ENCODE peak calls at places on chromosomes 12 and 14, in four cellular contexts. One of them, this sample, is unnamed.

GRCh38 chr12:5588231-5588995 is 156.5 kb downstream of the NTF3 start:
- DNase-seq in foreskin fibroblast: peak; percentile 19
- DNase-seq in omental fat pad: no peak
- DNase-seq in stimulated activated CD4-positive, alpha-beta T cell treated with anti-CD3 and anti-CD28 coated beads, Interleukin-2, amount 100 ng/mL, for 48 hours: no peak
- DNase-seq in this sample: no peak

GRCh38 chr12:113439606-113440030 is 17.4 kb downstream of the SDSL start:
- DNase-seq in stimulated activated CD4-positive, alpha-beta T cell treated with anti-CD3 and anti-CD28 coated beads, Interleukin-2, amount 100 ng/mL, for 48 hours: no peak
- DNase-seq in omental fat pad: no peak
- DNase-seq in foreskin fibroblast: no peak
- DNase-seq in this sample: peak; percentile 48

GRCh38 chr12:138898-139534 is 72.4 kb downstream of the IQSEC3 start:
- DNase-seq in foreskin fibroblast: no peak
- DNase-seq in omental fat pad: no peak
- DNase-seq in stimulated activated CD4-positive, alpha-beta T cell treated with anti-CD3 and anti-CD28 coated beads, Interleukin-2, amount 100 ng/mL, for 48 hours: peak; percentile 33
- DNase-seq in this sample: no peak

GRCh38 chr12:91394903-91395302 is 212.3 kb upstream of the DCN start:
- DNase-seq in omental fat pad: no peak
- DNase-seq in foreskin fibroblast: no peak
- DNase-seq in stimulated activated CD4-positive, alpha-beta T cell treated with anti-CD3 and anti-CD28 coated beads, Interleukin-2, amount 100 ng/mL, for 48 hours: no peak
- DNase-seq in this sample: peak; percentile 31

GRCh38 chr12:124126950-124127349 is 153.9 kb downstream of the ZNF664 start:
- DNase-seq in foreskin fibroblast: no peak
- DNase-seq in stimulated activated CD4-positive, alpha-beta T cell treated with anti-CD3 and anti-CD28 coated beads, Interleukin-2, amount 100 ng/mL, for 48 hours: no peak
- DNase-seq in omental fat pad: no peak
- DNase-seq in this sample: no peak

GRCh38 chr14:75831455-75831854 is 150.3 kb downstream of the TGFB3 start:
- DNase-seq in foreskin fibroblast: peak; percentile 72
- DNase-seq in stimulated activated CD4-positive, alpha-beta T cell treated with anti-CD3 and anti-CD28 coated beads, Interleukin-2, amount 100 ng/mL, for 48 hours: peak; percentile 19
- DNase-seq in omental fat pad: no peak
- DNase-seq in this sample: peak; percentile 78

GRCh38 chr14:105748204-105748578 is 221.8 kb downstream of the TMEM121 start:
- DNase-seq in omental fat pad: peak; percentile 23
- DNase-seq in foreskin fibroblast: no peak
- DNase-seq in stimulated activated CD4-positive, alpha-beta T cell treated with anti-CD3 and anti-CD28 coated beads, Interleukin-2, amount 100 ng/mL, for 48 hours: no peak
- DNase-seq in this sample: no peak

GRCh38 chr12:66269757-66270383 is 32.4 kb upstream of the HELB start:
- DNase-seq in foreskin fibroblast: peak; percentile 28
- DNase-seq in omental fat pad: no peak
- DNase-seq in stimulated activated CD4-positive, alpha-beta T cell treated with anti-CD3 and anti-CD28 coated beads, Interleukin-2, amount 100 ng/mL, for 48 hours: no peak
- DNase-seq in this sample: no peak

GRCh38 chr12:122847921-122848421 is 12.7 kb downstream of the HIP1R start:
- DNase-seq in foreskin fibroblast: no peak
- DNase-seq in omental fat pad: no peak
- DNase-seq in stimulated activated CD4-positive, alpha-beta T cell treated with anti-CD3 and anti-CD28 coated beads, Interleukin-2, amount 100 ng/mL, for 48 hours: no peak
- DNase-seq in this sample: no peak

GRCh38 chr12:77229640-77230442 is 164.5 kb upstream of the E2F7 start:
- DNase-seq in foreskin fibroblast: no peak
- DNase-seq in omental fat pad: no peak
- DNase-seq in stimulated activated CD4-positive, alpha-beta T cell treated with anti-CD3 and anti-CD28 coated beads, Interleukin-2, amount 100 ng/mL, for 48 hours: no peak
- DNase-seq in this sample: no peak

GRCh38 chr12:67645126-67645525 is 3.4 kb upstream of the DYRK2 start:
- DNase-seq in foreskin fibroblast: no peak
- DNase-seq in stimulated activated CD4-positive, alpha-beta T cell treated with anti-CD3 and anti-CD28 coated beads, Interleukin-2, amount 100 ng/mL, for 48 hours: no peak
- DNase-seq in omental fat pad: no peak
- DNase-seq in this sample: no peak

GRCh38 chr14:98234208-98234607 is 1037.8 kb downstream of the BCL11B start:
- DNase-seq in foreskin fibroblast: no peak
- DNase-seq in omental fat pad: no peak
- DNase-seq in stimulated activated CD4-positive, alpha-beta T cell treated with anti-CD3 and anti-CD28 coated beads, Interleukin-2, amount 100 ng/mL, for 48 hours: no peak
- DNase-seq in this sample: no peak

GRCh38 chr12:131094831-131095805 is 141.4 kb downstream of the ADGRD1 start:
- DNase-seq in omental fat pad: no peak
- DNase-seq in foreskin fibroblast: no peak
- DNase-seq in stimulated activated CD4-positive, alpha-beta T cell treated with anti-CD3 and anti-CD28 coated beads, Interleukin-2, amount 100 ng/mL, for 48 hours: no peak
- DNase-seq in this sample: peak; percentile 28

GRCh38 chr14:104553166-104554087 is 26.1 kb upstream of the C14orf180 start:
- DNase-seq in stimulated activated CD4-positive, alpha-beta T cell treated with anti-CD3 and anti-CD28 coated beads, Interleukin-2, amount 100 ng/mL, for 48 hours: no peak
- DNase-seq in foreskin fibroblast: no peak
- DNase-seq in omental fat pad: no peak
- DNase-seq in this sample: peak; percentile 31

GRCh38 chr12:32305163-32305562 is 94.2 kb upstream of the FGD4 start:
- DNase-seq in stimulated activated CD4-positive, alpha-beta T cell treated with anti-CD3 and anti-CD28 coated beads, Interleukin-2, amount 100 ng/mL, for 48 hours: no peak
- DNase-seq in foreskin fibroblast: no peak
- DNase-seq in omental fat pad: no peak
- DNase-seq in this sample: no peak

GRCh38 chr14:64220466-64220865 is 73.7 kb downstream of the ESR2 start:
- DNase-seq in omental fat pad: no peak
- DNase-seq in foreskin fibroblast: no peak
- DNase-seq in stimulated activated CD4-positive, alpha-beta T cell treated with anti-CD3 and anti-CD28 coated beads, Interleukin-2, amount 100 ng/mL, for 48 hours: no peak
- DNase-seq in this sample: no peak

GRCh38 chr12:10722905-10723866 is at the start of gene YBX3:
- DNase-seq in foreskin fibroblast: peak; percentile 79
- DNase-seq in stimulated activated CD4-positive, alpha-beta T cell treated with anti-CD3 and anti-CD28 coated beads, Interleukin-2, amount 100 ng/mL, for 48 hours: peak; percentile 18
- DNase-seq in omental fat pad: peak; percentile 60
- DNase-seq in this sample: peak; percentile 88

GRCh38 chr12:115867854-115868253 is 409.6 kb downstream of the MED13L start:
- DNase-seq in omental fat pad: no peak
- DNase-seq in foreskin fibroblast: no peak
- DNase-seq in stimulated activated CD4-positive, alpha-beta T cell treated with anti-CD3 and anti-CD28 coated beads, Interleukin-2, amount 100 ng/mL, for 48 hours: no peak
- DNase-seq in this sample: no peak

GRCh38 chr14:100525615-100526014 is 61.6 kb downstream of the BEGAIN start:
- DNase-seq in omental fat pad: peak; percentile 18
- DNase-seq in foreskin fibroblast: no peak
- DNase-seq in stimulated activated CD4-positive, alpha-beta T cell treated with anti-CD3 and anti-CD28 coated beads, Interleukin-2, amount 100 ng/mL, for 48 hours: no peak
- DNase-seq in this sample: no peak

GRCh38 chr12:69500631-69501030 is 30.4 kb downstream of the FRS2 start:
- DNase-seq in omental fat pad: no peak
- DNase-seq in stimulated activated CD4-positive, alpha-beta T cell treated with anti-CD3 and anti-CD28 coated beads, Interleukin-2, amount 100 ng/mL, for 48 hours: no peak
- DNase-seq in foreskin fibroblast: peak; percentile 18
- DNase-seq in this sample: no peak

GRCh38 chr12:15918066-15918465 is 6.9 kb downstream of the DERA start:
- DNase-seq in omental fat pad: no peak
- DNase-seq in stimulated activated CD4-positive, alpha-beta T cell treated with anti-CD3 and anti-CD28 coated beads, Interleukin-2, amount 100 ng/mL, for 48 hours: no peak
- DNase-seq in foreskin fibroblast: no peak
- DNase-seq in this sample: no peak

GRCh38 chr12:1445807-1446206 is 148.6 kb downstream of the FBXL14 start:
- DNase-seq in omental fat pad: no peak
- DNase-seq in foreskin fibroblast: no peak
- DNase-seq in stimulated activated CD4-positive, alpha-beta T cell treated with anti-CD3 and anti-CD28 coated beads, Interleukin-2, amount 100 ng/mL, for 48 hours: no peak
- DNase-seq in this sample: no peak

GRCh38 chr12:42119085-42119633 is 25.5 kb downstream of the GXYLT1 start:
- DNase-seq in omental fat pad: no peak
- DNase-seq in foreskin fibroblast: peak; percentile 81
- DNase-seq in stimulated activated CD4-positive, alpha-beta T cell treated with anti-CD3 and anti-CD28 coated beads, Interleukin-2, amount 100 ng/mL, for 48 hours: no peak
- DNase-seq in this sample: no peak

GRCh38 chr12:116969615-116970575 is 59.1 kb downstream of the FBXW8 start:
- DNase-seq in foreskin fibroblast: no peak
- DNase-seq in omental fat pad: no peak
- DNase-seq in stimulated activated CD4-positive, alpha-beta T cell treated with anti-CD3 and anti-CD28 coated beads, Interleukin-2, amount 100 ng/mL, for 48 hours: no peak
- DNase-seq in this sample: peak; percentile 9